ENCODE peak calls at places on chromosomes 6 and 20, in six cellular contexts. One of them, this sample, is unnamed.

GRCh38 chr6:17167327-17167979 is 65.6 kb downstream of the STMND1 start:
- DNase-seq in lung: peak
- DNase-seq in stimulated activated effector memory CD8-positive, alpha-beta T cell treated with anti-CD3 and anti-CD28 coated beads, Interleukin-12 subunit alpha, Interleukin-12 subunit beta, amount 100 ng/mL, for 72 hours: no peak
- DNase-seq in cardiac fibroblast: peak
- DNase-seq in AG08396: peak
- DNase-seq in GDM1: no peak
- DNase-seq in this sample: peak

GRCh38 chr6:5672581-5673011 is 334.1 kb downstream of the NRN1 start:
- DNase-seq in lung: no peak
- DNase-seq in stimulated activated effector memory CD8-positive, alpha-beta T cell treated with anti-CD3 and anti-CD28 coated beads, Interleukin-12 subunit alpha, Interleukin-12 subunit beta, amount 100 ng/mL, for 72 hours: no peak
- DNase-seq in cardiac fibroblast: peak
- DNase-seq in AG08396: peak
- DNase-seq in GDM1: peak
- DNase-seq in this sample: no peak

GRCh38 chr20:15241696-15242095 is 904.3 kb upstream of the FLRT3 start:
- DNase-seq in lung: no peak
- DNase-seq in stimulated activated effector memory CD8-positive, alpha-beta T cell treated with anti-CD3 and anti-CD28 coated beads, Interleukin-12 subunit alpha, Interleukin-12 subunit beta, amount 100 ng/mL, for 72 hours: no peak
- DNase-seq in cardiac fibroblast: no peak
- DNase-seq in AG08396: no peak
- DNase-seq in GDM1: no peak
- DNase-seq in this sample: no peak

GRCh38 chr6:44431118-44431725 is 43.7 kb downstream of the CDC5L start:
- DNase-seq in lung: peak
- DNase-seq in stimulated activated effector memory CD8-positive, alpha-beta T cell treated with anti-CD3 and anti-CD28 coated beads, Interleukin-12 subunit alpha, Interleukin-12 subunit beta, amount 100 ng/mL, for 72 hours: no peak
- DNase-seq in cardiac fibroblast: peak
- DNase-seq in AG08396: peak
- DNase-seq in GDM1: no peak
- DNase-seq in this sample: no peak

GRCh38 chr6:110629153-110629552 is 152.7 kb upstream of the SLC22A16 start:
- DNase-seq in lung: no peak
- DNase-seq in stimulated activated effector memory CD8-positive, alpha-beta T cell treated with anti-CD3 and anti-CD28 coated beads, Interleukin-12 subunit alpha, Interleukin-12 subunit beta, amount 100 ng/mL, for 72 hours: no peak
- DNase-seq in cardiac fibroblast: no peak
- DNase-seq in AG08396: no peak
- DNase-seq in GDM1: no peak
- DNase-seq in this sample: no peak

GRCh38 chr20:23122321-23122720 is 36.2 kb upstream of the CD93 start:
- DNase-seq in lung: no peak
- DNase-seq in stimulated activated effector memory CD8-positive, alpha-beta T cell treated with anti-CD3 and anti-CD28 coated beads, Interleukin-12 subunit alpha, Interleukin-12 subunit beta, amount 100 ng/mL, for 72 hours: no peak
- DNase-seq in cardiac fibroblast: no peak
- DNase-seq in AG08396: no peak
- DNase-seq in GDM1: no peak
- DNase-seq in this sample: no peak

GRCh38 chr20:50729925-50730764 is 1.2 kb upstream of the PARD6B start:
- DNase-seq in lung: no peak
- DNase-seq in stimulated activated effector memory CD8-positive, alpha-beta T cell treated with anti-CD3 and anti-CD28 coated beads, Interleukin-12 subunit alpha, Interleukin-12 subunit beta, amount 100 ng/mL, for 72 hours: no peak
- DNase-seq in cardiac fibroblast: no peak
- DNase-seq in AG08396: peak
- DNase-seq in GDM1: no peak
- DNase-seq in this sample: no peak

GRCh38 chr6:116447496-116448011 is 13.6 kb upstream of the CALHM6 start:
- DNase-seq in lung: no peak
- DNase-seq in stimulated activated effector memory CD8-positive, alpha-beta T cell treated with anti-CD3 and anti-CD28 coated beads, Interleukin-12 subunit alpha, Interleukin-12 subunit beta, amount 100 ng/mL, for 72 hours: no peak
- DNase-seq in cardiac fibroblast: peak
- DNase-seq in AG08396: peak
- DNase-seq in GDM1: no peak
- DNase-seq in this sample: no peak

GRCh38 chr20:46563170-46563847 is 12.9 kb upstream of the OCSTAMP start:
- DNase-seq in lung: no peak
- DNase-seq in stimulated activated effector memory CD8-positive, alpha-beta T cell treated with anti-CD3 and anti-CD28 coated beads, Interleukin-12 subunit alpha, Interleukin-12 subunit beta, amount 100 ng/mL, for 72 hours: no peak
- DNase-seq in cardiac fibroblast: no peak
- DNase-seq in AG08396: no peak
- DNase-seq in GDM1: no peak
- DNase-seq in this sample: no peak

GRCh38 chr6:156618600-156619205 is 158.5 kb upstream of the ARID1B start:
- DNase-seq in lung: peak
- DNase-seq in stimulated activated effector memory CD8-positive, alpha-beta T cell treated with anti-CD3 and anti-CD28 coated beads, Interleukin-12 subunit alpha, Interleukin-12 subunit beta, amount 100 ng/mL, for 72 hours: no peak
- DNase-seq in cardiac fibroblast: no peak
- DNase-seq in AG08396: no peak
- DNase-seq in GDM1: no peak
- DNase-seq in this sample: no peak

GRCh38 chr20:44537993-44538392 is 16.1 kb upstream of the SERINC3 start:
- DNase-seq in lung: no peak
- DNase-seq in stimulated activated effector memory CD8-positive, alpha-beta T cell treated with anti-CD3 and anti-CD28 coated beads, Interleukin-12 subunit alpha, Interleukin-12 subunit beta, amount 100 ng/mL, for 72 hours: no peak
- DNase-seq in cardiac fibroblast: peak
- DNase-seq in AG08396: no peak
- DNase-seq in GDM1: no peak
- DNase-seq in this sample: no peak

GRCh38 chr20:36865861-36866149 is 10.1 kb upstream of the TLDC2 start:
- DNase-seq in lung: no peak
- DNase-seq in stimulated activated effector memory CD8-positive, alpha-beta T cell treated with anti-CD3 and anti-CD28 coated beads, Interleukin-12 subunit alpha, Interleukin-12 subunit beta, amount 100 ng/mL, for 72 hours: no peak
- DNase-seq in cardiac fibroblast: no peak
- DNase-seq in AG08396: no peak
- DNase-seq in GDM1: no peak
- DNase-seq in this sample: no peak

GRCh38 chr6:167152858-167153257 is 4.9 kb downstream of the GPR31 start:
- DNase-seq in lung: no peak
- DNase-seq in stimulated activated effector memory CD8-positive, alpha-beta T cell treated with anti-CD3 and anti-CD28 coated beads, Interleukin-12 subunit alpha, Interleukin-12 subunit beta, amount 100 ng/mL, for 72 hours: peak
- DNase-seq in cardiac fibroblast: no peak
- DNase-seq in AG08396: no peak
- DNase-seq in GDM1: no peak
- DNase-seq in this sample: no peak

GRCh38 chr6:113381957-113382356 is 475.2 kb upstream of the MARCKS start:
- DNase-seq in lung: no peak
- DNase-seq in stimulated activated effector memory CD8-positive, alpha-beta T cell treated with anti-CD3 and anti-CD28 coated beads, Interleukin-12 subunit alpha, Interleukin-12 subunit beta, amount 100 ng/mL, for 72 hours: no peak
- DNase-seq in cardiac fibroblast: peak
- DNase-seq in AG08396: no peak
- DNase-seq in GDM1: no peak
- DNase-seq in this sample: no peak

GRCh38 chr20:3727333-3728035 is 5.0 kb upstream of the HSPA12B start:
- DNase-seq in lung: no peak
- DNase-seq in stimulated activated effector memory CD8-positive, alpha-beta T cell treated with anti-CD3 and anti-CD28 coated beads, Interleukin-12 subunit alpha, Interleukin-12 subunit beta, amount 100 ng/mL, for 72 hours: no peak
- DNase-seq in cardiac fibroblast: peak
- DNase-seq in AG08396: peak
- DNase-seq in GDM1: no peak
- DNase-seq in this sample: no peak

GRCh38 chr20:37537505-37537904 is 9.8 kb upstream of the BLCAP start:
- DNase-seq in lung: no peak
- DNase-seq in stimulated activated effector memory CD8-positive, alpha-beta T cell treated with anti-CD3 and anti-CD28 coated beads, Interleukin-12 subunit alpha, Interleukin-12 subunit beta, amount 100 ng/mL, for 72 hours: no peak
- DNase-seq in cardiac fibroblast: no peak
- DNase-seq in AG08396: no peak
- DNase-seq in GDM1: no peak
- DNase-seq in this sample: no peak

GRCh38 chr6:53306819-53307347 is 41.9 kb downstream of the ELOVL5 start:
- DNase-seq in lung: no peak
- DNase-seq in stimulated activated effector memory CD8-positive, alpha-beta T cell treated with anti-CD3 and anti-CD28 coated beads, Interleukin-12 subunit alpha, Interleukin-12 subunit beta, amount 100 ng/mL, for 72 hours: peak
- DNase-seq in cardiac fibroblast: peak
- DNase-seq in AG08396: peak
- DNase-seq in GDM1: no peak
- DNase-seq in this sample: no peak

GRCh38 chr20:47989957-47990356 is 204.7 kb upstream of the SULF2 start:
- DNase-seq in lung: no peak
- DNase-seq in stimulated activated effector memory CD8-positive, alpha-beta T cell treated with anti-CD3 and anti-CD28 coated beads, Interleukin-12 subunit alpha, Interleukin-12 subunit beta, amount 100 ng/mL, for 72 hours: no peak
- DNase-seq in cardiac fibroblast: no peak
- DNase-seq in AG08396: no peak
- DNase-seq in GDM1: no peak
- DNase-seq in this sample: no peak

GRCh38 chr6:6931047-6932025 is 176.4 kb upstream of the RREB1 start:
- DNase-seq in lung: no peak
- DNase-seq in stimulated activated effector memory CD8-positive, alpha-beta T cell treated with anti-CD3 and anti-CD28 coated beads, Interleukin-12 subunit alpha, Interleukin-12 subunit beta, amount 100 ng/mL, for 72 hours: no peak
- DNase-seq in cardiac fibroblast: no peak
- DNase-seq in AG08396: no peak
- DNase-seq in GDM1: no peak
- DNase-seq in this sample: no peak

GRCh38 chr6:139156102-139156501 is 21.2 kb downstream of the HECA start:
- DNase-seq in lung: no peak
- DNase-seq in stimulated activated effector memory CD8-positive, alpha-beta T cell treated with anti-CD3 and anti-CD28 coated beads, Interleukin-12 subunit alpha, Interleukin-12 subunit beta, amount 100 ng/mL, for 72 hours: no peak
- DNase-seq in cardiac fibroblast: no peak
- DNase-seq in AG08396: no peak
- DNase-seq in GDM1: no peak
- DNase-seq in this sample: no peak

GRCh38 chr20:33852971-33853813 is 42.0 kb downstream of the CHMP4B start:
- DNase-seq in lung: no peak
- DNase-seq in stimulated activated effector memory CD8-positive, alpha-beta T cell treated with anti-CD3 and anti-CD28 coated beads, Interleukin-12 subunit alpha, Interleukin-12 subunit beta, amount 100 ng/mL, for 72 hours: no peak
- DNase-seq in cardiac fibroblast: no peak
- DNase-seq in AG08396: no peak
- DNase-seq in GDM1: no peak
- DNase-seq in this sample: no peak

GRCh38 chr6:99553888-99554287 is 14.6 kb downstream of the CCNC start:
- DNase-seq in lung: no peak
- DNase-seq in stimulated activated effector memory CD8-positive, alpha-beta T cell treated with anti-CD3 and anti-CD28 coated beads, Interleukin-12 subunit alpha, Interleukin-12 subunit beta, amount 100 ng/mL, for 72 hours: no peak
- DNase-seq in cardiac fibroblast: no peak
- DNase-seq in AG08396: no peak
- DNase-seq in GDM1: no peak
- DNase-seq in this sample: no peak

GRCh38 chr6:105886812-105887513 is 199.2 kb upstream of the PRDM1 start:
- DNase-seq in lung: no peak
- DNase-seq in stimulated activated effector memory CD8-positive, alpha-beta T cell treated with anti-CD3 and anti-CD28 coated beads, Interleukin-12 subunit alpha, Interleukin-12 subunit beta, amount 100 ng/mL, for 72 hours: no peak
- DNase-seq in cardiac fibroblast: no peak
- DNase-seq in AG08396: no peak
- DNase-seq in GDM1: no peak
- DNase-seq in this sample: no peak